ENCODE peak calls at places on chromosomes 16 and 17, in four cellular contexts. I is body of pancreas, Q is IMR-90, M is ovary. C is an unnamed sample.

GRCh38 chr17:68698761-68699160 is 97.6 kb upstream of the FAM20A start:
- DNase-seq in I (no peak), M (no peak), Q (no peak), C (no peak)

GRCh38 chr16:85988306-85988705 is 89.3 kb downstream of the IRF8 start:
- DNase-seq in Q (no peak), M (no peak), I (no peak), C (no peak)

GRCh38 chr16:14485131-14485551 is 144.9 kb downstream of the PARN start:
- DNase-seq in I (no peak), M (no peak), Q (peak; percentile 65), C (no peak)

GRCh38 chr16:65284583-65284982 is 162.7 kb upstream of the CDH11 start:
- DNase-seq in Q (peak; percentile 18), I (no peak), M (no peak), C (no peak)

GRCh38 chr16:3094289-3095027 is 4.6 kb downstream of the ZSCAN10 start:
- DNase-seq in M (no peak), Q (peak; percentile 23), I (peak; percentile 62), C (peak; percentile 48)

GRCh38 chr17:57370051-57370581 is 113.8 kb downstream of the MSI2 start:
- DNase-seq in I (no peak), Q (peak; percentile 88), M (no peak), C (no peak)

GRCh38 chr17:13593757-13594156 is 8.0 kb downstream of the HS3ST3A1 start:
- DNase-seq in M (no peak), I (no peak), Q (peak; percentile 57), C (no peak)

GRCh38 chr17:80752369-80752705 is 207.7 kb downstream of the RPTOR start:
- DNase-seq in I (no peak), M (no peak), Q (no peak), C (no peak)

GRCh38 chr17:55332296-55333041 is 67.7 kb downstream of the HLF start:
- DNase-seq in Q (no peak), M (no peak), I (no peak), C (no peak)

GRCh38 chr16:78957328-78958100 is 643.0 kb downstream of the MAF start:
- DNase-seq in Q (no peak), M (peak; percentile 59), I (no peak), C (no peak)

GRCh38 chr16:16144416-16144815 is 78.9 kb downstream of the ABCC6 start:
- DNase-seq in Q (no peak), M (no peak), I (no peak), C (no peak)

GRCh38 chr17:41692722-41693521 is 4.2 kb downstream of the EIF1 start:
- DNase-seq in I (no peak), Q (peak; percentile 33), M (no peak), C (no peak)
- TF ChIP-seq POLR2A in I (no peak), Q (peak; percentile 68), M (no peak), C (no peak)

GRCh38 chr17:19546289-19547065 is 12.8 kb downstream of the SLC47A1 start:
- DNase-seq in M (no peak), I (peak; percentile 31), Q (no peak), C (peak; percentile 80)
- TF ChIP-seq CTCF in M (no peak), I (no peak), Q (no peak), C (peak; percentile 39)

GRCh38 chr17:17820046-17820445 is 16.7 kb downstream of the SREBF1 start:
- DNase-seq in Q (no peak), I (no peak), M (no peak), C (no peak)

GRCh38 chr17:17820457-17821158 is 16.2 kb downstream of the SREBF1 start:
- DNase-seq in Q (no peak), I (no peak), M (no peak), C (no peak)

GRCh38 chr17:17824119-17824779 is 12.5 kb downstream of the SREBF1 start:
- DNase-seq in Q (no peak), I (peak; percentile 57), M (peak; percentile 63), C (no peak)

GRCh38 chr17:17823433-17824118 is 13.2 kb downstream of the SREBF1 start:
- DNase-seq in I (peak; percentile 91), Q (peak; percentile 61), M (peak; percentile 87), C (peak; percentile 95)

DNA sequence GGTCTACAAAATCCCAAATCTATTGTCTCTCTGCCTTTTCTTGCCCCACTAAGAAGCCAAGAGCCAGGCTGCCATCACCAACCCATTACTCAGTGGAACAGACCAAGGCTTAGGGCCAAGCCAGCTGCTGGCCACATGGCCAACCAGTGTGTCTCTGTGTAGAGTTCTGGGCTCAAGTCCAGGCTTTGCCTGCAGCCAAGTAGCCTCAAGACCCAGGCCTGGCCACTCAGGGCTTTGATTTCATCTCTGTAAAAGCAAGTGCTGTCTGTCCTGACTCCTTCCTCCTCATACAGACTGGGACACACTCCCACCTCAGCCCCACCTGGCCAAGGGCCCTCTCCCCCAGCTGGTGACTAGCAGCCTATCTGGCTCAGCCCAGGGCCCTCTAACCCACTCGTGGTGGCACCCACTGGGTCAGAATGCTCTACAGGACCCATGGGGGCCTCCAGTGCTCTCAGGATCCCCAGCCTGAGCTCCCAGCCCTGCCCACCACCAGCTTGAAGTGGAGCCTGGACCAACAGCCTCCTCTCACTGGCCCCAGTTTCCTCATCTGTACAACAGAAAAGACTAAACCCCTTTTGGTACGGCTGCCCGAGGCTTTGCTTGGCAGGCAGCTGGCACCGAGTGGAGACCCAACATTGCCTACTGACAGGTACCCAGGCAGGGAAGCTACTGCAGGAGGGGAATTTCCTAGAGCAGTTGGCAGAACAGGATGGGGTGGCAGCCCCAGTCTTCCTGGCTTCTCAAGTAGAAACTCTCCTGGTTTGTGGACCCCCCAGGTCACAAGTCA is 14.4 kb downstream of the SREBF1 start:
- DNase-seq in M (peak; percentile 75), Q (peak; percentile 87), I (peak; percentile 91), C (no peak)
- TF ChIP-seq POLR2A in M (no peak), Q (no peak), I (no peak), C (no peak)

GRCh38 chr17:81961087-81961514 is at the start of gene NOTUM:
- DNase-seq in I (peak; percentile 34), M (peak; percentile 27), Q (peak; percentile 12), C (no peak)
- TF ChIP-seq CTCF in I (no peak), M (no peak), Q (peak; percentile 45), C (no peak)

GRCh38 chr17:64262422-64263260 is at the start of gene TEX2:
- DNase-seq in M (peak; percentile 49), I (peak; percentile 82), Q (no peak), C (peak; percentile 90)
- TF ChIP-seq POLR2A in M (peak; percentile 48), I (peak; percentile 69), Q (peak; percentile 72), C (no peak)

GRCh38 chr17:61425682-61426481 is 26.2 kb downstream of the TBX2 start:
- DNase-seq in M (no peak), Q (no peak), I (no peak), C (no peak)
- TF ChIP-seq CTCF in M (no peak), Q (no peak), I (no peak), C (no peak)

GRCh38 chr17:39139561-39139960 is 11.9 kb downstream of the PLXDC1 start:
- DNase-seq in M (no peak), Q (no peak), I (no peak), C (no peak)

GRCh38 chr17:39141915-39142664 is 9.3 kb downstream of the PLXDC1 start:
- DNase-seq in Q (no peak), M (no peak), I (no peak), C (no peak)

GRCh38 chr17:39141294-39141693 is 10.1 kb downstream of the PLXDC1 start:
- DNase-seq in M (no peak), Q (no peak), I (no peak), C (no peak)

GRCh38 chr17:39138416-39139136 is 12.9 kb downstream of the PLXDC1 start:
- DNase-seq in I (no peak), Q (no peak), M (no peak), C (no peak)

DNA sequence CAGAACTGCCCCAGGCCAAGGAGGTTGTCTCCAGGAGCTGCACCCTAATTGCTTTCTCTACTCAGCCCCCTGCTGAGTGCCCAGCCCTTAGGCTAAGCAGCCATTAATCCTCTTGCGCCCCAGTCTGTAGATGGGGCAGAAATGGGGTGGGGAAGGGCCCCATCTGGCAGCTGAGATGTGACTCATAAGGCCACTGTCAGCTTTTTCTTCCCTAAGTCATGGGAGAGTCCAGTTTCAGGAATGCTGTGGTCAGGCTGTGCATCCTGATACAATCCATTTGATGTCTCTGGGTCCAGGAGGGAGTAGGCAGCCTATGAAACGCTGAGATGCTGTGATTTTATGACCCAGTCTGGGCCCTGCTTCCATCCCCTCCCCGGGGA is 12.3 kb downstream of the PLXDC1 start:
- DNase-seq in I (no peak), M (no peak), Q (peak; percentile 92), C (no peak)
- TF ChIP-seq POLR2A in I (no peak), M (no peak), Q (no peak), C (no peak)

GRCh38 chr17:73494096-73494954 is 149.9 kb downstream of the SDK2 start:
- DNase-seq in M (no peak), I (no peak), Q (no peak), C (peak; percentile 56)

GRCh38 chr17:73493212-73493814 is 150.9 kb downstream of the SDK2 start:
- DNase-seq in I (no peak), M (no peak), Q (no peak), C (peak; percentile 39)

GRCh38 chr17:73491648-73492047 is 152.6 kb downstream of the SDK2 start:
- DNase-seq in Q (no peak), M (no peak), I (no peak), C (peak; percentile 32)

GRCh38 chr17:73492125-73492801 is 152.0 kb downstream of the SDK2 start:
- DNase-seq in I (no peak), M (no peak), Q (no peak), C (peak; percentile 56)

GRCh38 chr17:73492802-73493139 is 151.5 kb downstream of the SDK2 start:
- DNase-seq in Q (no peak), I (no peak), M (no peak), C (peak; percentile 54)
- TF ChIP-seq CTCF in Q (no peak), I (no peak), M (no peak), C (no peak)

GRCh38 chr17:48608921-48609505 is 1.8 kb downstream of the HOXB7 start:
- DNase-seq in Q (no peak), I (no peak), M (no peak), C (no peak)

GRCh38 chr17:48611681-48612455 is 1.1 kb upstream of the HOXB7 start:
- DNase-seq in I (no peak), M (no peak), Q (no peak), C (no peak)

GRCh38 chr17:48611213-48611612 is 396 bp upstream of the HOXB7 start:
- DNase-seq in I (no peak), M (no peak), Q (peak; percentile 43), C (no peak)

GRCh38 chr17:48609754-48610281 is 999 bp downstream of the HOXB7 start:
- DNase-seq in M (no peak), Q (no peak), I (no peak), C (no peak)

DNA sequence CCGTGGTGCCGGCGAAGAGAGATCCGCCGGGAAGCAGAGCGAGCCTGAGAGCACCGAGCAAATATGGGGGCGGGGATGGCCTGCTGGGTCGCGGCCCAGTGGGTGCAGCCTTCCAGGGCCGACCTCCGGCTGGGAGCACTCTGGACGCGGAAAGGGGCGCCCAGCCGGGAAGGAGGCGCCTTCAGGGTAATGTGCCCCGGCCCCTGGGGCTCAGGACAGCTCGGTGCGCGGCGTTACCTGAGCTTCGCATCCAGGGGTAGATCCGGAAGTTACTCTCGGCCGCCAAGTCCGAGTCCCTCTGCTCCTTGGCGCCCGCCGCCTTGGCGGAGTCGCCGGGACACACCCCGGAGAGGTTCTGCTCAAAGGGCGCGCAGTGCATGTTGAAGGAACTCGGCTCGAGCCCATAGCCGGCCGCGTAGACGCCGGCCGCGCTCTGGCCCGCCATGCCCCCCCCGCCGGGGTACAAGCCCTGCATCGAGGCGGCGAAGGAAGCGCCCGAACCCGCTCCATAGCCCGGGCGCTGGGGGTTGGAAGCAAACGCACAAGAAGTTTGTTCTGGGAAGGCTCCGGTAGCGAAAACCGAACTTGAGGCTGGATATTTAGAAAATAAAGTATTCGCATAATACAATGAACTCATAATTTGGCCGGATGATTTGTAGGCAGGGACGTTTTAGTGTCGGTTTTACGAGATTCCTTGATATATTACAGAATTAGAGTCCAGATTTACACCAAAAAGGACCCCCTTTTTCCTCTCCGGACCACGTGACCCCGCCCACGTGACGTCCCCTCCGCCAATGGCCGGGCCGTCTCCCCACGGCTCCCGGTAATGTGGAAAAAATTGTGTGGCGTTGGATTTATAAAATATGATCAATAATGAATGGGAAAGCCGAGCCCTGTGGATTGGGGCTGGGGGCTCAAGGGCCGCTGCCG is at the start of gene HOXB7:
- DNase-seq in I (peak; percentile 41), Q (peak; percentile 62), M (no peak), C (peak; percentile 85)
- TF ChIP-seq POLR2A in I (no peak), Q (no peak), M (no peak), C (no peak)